ENCODE peak calls at places on chromosomes 7 and 10, in five cellular contexts. Q, M, T, K and G are unnamed samples.

GRCh38 chr7:123754295-123754871 is 5.6 kb upstream of the WASL start:
- DNase-seq in Q (no peak), T (no peak), M (no peak), K (no peak), G (no peak)

GRCh38 chr10:18505719-18506118 is 145.7 kb downstream of the NSUN6 start:
- DNase-seq in K (no peak), Q (no peak), T (no peak), M (peak), G (no peak)

GRCh38 chr7:47379629-47380324 is 202.1 kb downstream of the TNS3 start:
- DNase-seq in Q (peak), T (no peak), K (no peak), M (peak), G (peak)

GRCh38 chr10:77267703-77268630 is 369.6 kb downstream of the KCNMA1 start:
- DNase-seq in K (no peak), M (no peak), Q (no peak), T (no peak), G (no peak)

GRCh38 chr7:87151701-87152111 is 547 bp upstream of the DMTF1 start:
- DNase-seq in Q (no peak), K (peak), T (peak), M (no peak), G (no peak)

GRCh38 chr7:55569797-55570196 is 2.5 kb downstream of the VOPP1 start:
- DNase-seq in M (no peak), Q (no peak), T (no peak), K (no peak), G (no peak)

GRCh38 chr10:97399843-97400545 is 1.1 kb downstream of the RRP12 start:
- DNase-seq in Q (peak), T (peak), M (peak), K (no peak), G (peak)

GRCh38 chr7:47573758-47574472 is 8.0 kb downstream of the TNS3 start:
- DNase-seq in K (no peak), M (peak), Q (no peak), T (no peak), G (peak)

GRCh38 chr7:102008535-102009262 is 191.3 kb downstream of the CUX1 start:
- DNase-seq in K (no peak), Q (no peak), T (no peak), M (peak), G (peak)

GRCh38 chr7:13062596-13062995 is 375.2 kb downstream of the ARL4A start:
- DNase-seq in K (no peak), M (no peak), Q (no peak), T (no peak), G (no peak)

GRCh38 chr7:22896917-22897316 is 74.3 kb upstream of the TOMM7 start:
- DNase-seq in M (no peak), T (no peak), Q (no peak), K (no peak), G (no peak)

GRCh38 chr7:155363852-155364600 is 66.3 kb downstream of the INSIG1 start:
- DNase-seq in M (no peak), K (no peak), Q (peak), T (no peak), G (no peak)

GRCh38 chr7:31735991-31736982 is 49.3 kb downstream of the PPP1R17 start:
- DNase-seq in M (peak), Q (no peak), T (peak), K (peak), G (peak)

GRCh38 chr10:67696029-67696428 is at the start of gene CTNNA3:
- DNase-seq in Q (no peak), M (no peak), K (peak), T (no peak), G (no peak)

GRCh38 chr7:100469227-100470044 is 5.4 kb upstream of the SPACDR start:
- DNase-seq in K (peak), T (peak), M (peak), Q (peak), G (peak)

GRCh38 chr10:59376817-59377340 is 14.5 kb upstream of the FAM13C start:
- DNase-seq in M (peak), T (no peak), K (no peak), Q (no peak), G (no peak)

GRCh38 chr7:11251436-11251835 is 277.8 kb downstream of the PHF14 start:
- DNase-seq in T (no peak), M (no peak), K (no peak), Q (no peak), G (no peak)

GRCh38 chr7:50372921-50373320 is 68.4 kb downstream of the IKZF1 start:
- DNase-seq in T (no peak), M (no peak), Q (no peak), K (no peak), G (no peak)

GRCh38 chr10:119412831-119413737 is 129.4 kb downstream of the RGS10 start:
- DNase-seq in K (no peak), T (no peak), M (no peak), Q (no peak), G (no peak)

GRCh38 chr10:86522385-86522855 is 828 bp upstream of the WAPL start:
- DNase-seq in Q (no peak), K (no peak), T (no peak), M (no peak), G (peak)

GRCh38 chr7:132247995-132248618 is 328.2 kb downstream of the PLXNA4 start:
- DNase-seq in M (no peak), T (no peak), K (no peak), Q (no peak), G (no peak)

GRCh38 chr7:92925876-92926696 is 89.7 kb upstream of the CDK6 start:
- DNase-seq in M (no peak), T (no peak), Q (no peak), K (no peak), G (no peak)

GRCh38 chr7:130875265-130875741 is 141.3 kb upstream of the KLF14 start:
- DNase-seq in M (peak), Q (peak), T (no peak), K (peak), G (peak)

GRCh38 chr7:150737265-150738055 is at the start of gene GIMAP5:
- DNase-seq in T (no peak), K (no peak), M (no peak), Q (peak), G (no peak)

GRCh38 chr10:51366044-51366443 is 291.8 kb downstream of the PRKG1 start:
- DNase-seq in Q (no peak), K (no peak), M (no peak), T (no peak), G (no peak)

GRCh38 chr7:101767544-101767943 is 49.9 kb upstream of the CUX1 start:
- DNase-seq in T (no peak), M (no peak), K (no peak), Q (no peak), G (peak)

GRCh38 chr7:132309102-132309805 is 267.0 kb downstream of the PLXNA4 start:
- DNase-seq in M (no peak), K (no peak), Q (no peak), T (no peak), G (no peak)

GRCh38 chr10:81784111-81784597 is 90.8 kb upstream of the NRG3 start:
- DNase-seq in Q (peak), M (no peak), T (no peak), K (no peak), G (no peak)

GRCh38 chr7:131188367-131189339 is 139.0 kb upstream of the MKLN1 start:
- DNase-seq in Q (no peak), T (peak), K (peak), M (peak), G (peak)

GRCh38 chr7:21675255-21675654 is 132.4 kb downstream of the DNAH11 start:
- DNase-seq in T (no peak), M (no peak), K (no peak), Q (no peak), G (no peak)

GRCh38 chr7:27235387-27236052 is 7.1 kb upstream of the EVX1 start:
- DNase-seq in M (peak), K (no peak), T (peak), Q (no peak), G (peak)